ENCODE peak calls at places on chromosomes 4 and X, in five cellular contexts. A is suprapubic skin, M is A549, J is upper lobe of left lung, R is thyroid gland. X is an unnamed sample.

GRCh38 chrX:31227250-31227649 is 155.4 kb upstream of the FTHL17 start:
- DNase-seq in A (no peak), M (no peak), J (no peak), R (no peak), X (no peak)

GRCh38 chr4:99655315-99656081 is 2.1 kb downstream of the C4orf54 start:
- DNase-seq in A (no peak), M (no peak), J (no peak), R (peak; percentile 72), X (peak; percentile 30)

GRCh38 chr4:73847507-73848182 is 5.5 kb upstream of the PF4V1 start:
- DNase-seq in A (no peak), M (no peak), J (no peak), R (no peak), X (no peak)

GRCh38 chr4:103012085-103012484 is 7.4 kb downstream of the SLC9B1 start:
- DNase-seq in A (no peak), M (no peak), J (no peak), R (no peak), X (no peak)

GRCh38 chr4:124025423-124025822 is 628.8 kb downstream of the SPRY1 start:
- DNase-seq in A (no peak), M (no peak), J (no peak), R (peak; percentile 8), X (no peak)

GRCh38 chr4:165580379-165580905 is 201.6 kb downstream of the CPE start:
- DNase-seq in A (no peak), M (peak; percentile 69), J (no peak), R (no peak), X (no peak)

GRCh38 chrX:42803320-42803719 is 25.4 kb upstream of the PPP1R2C start:
- DNase-seq in A (no peak), M (no peak), J (no peak), R (no peak), X (no peak)

GRCh38 chrX:47169273-47169672 is 24.3 kb downstream of the RBM10 start:
- DNase-seq in A (peak; percentile 48), M (no peak), J (no peak), R (no peak), X (no peak)

GRCh38 chrX:26783512-26784225 is 567.7 kb downstream of the MAGEB5 start:
- DNase-seq in A (no peak), M (peak; percentile 40), J (no peak), R (peak; percentile 1), X (no peak)

GRCh38 chr4:128635939-128636551 is 173.5 kb upstream of the JADE1 start:
- DNase-seq in A (no peak), M (no peak), J (no peak), R (no peak), X (no peak)

GRCh38 chr4:38621004-38621684 is 42.9 kb upstream of the KLF3 start:
- DNase-seq in A (no peak), M (peak; percentile 87), J (no peak), R (no peak), X (peak; percentile 89)

GRCh38 chr4:128868758-128869157 is 59.3 kb downstream of the JADE1 start:
- DNase-seq in A (no peak), M (no peak), J (no peak), R (no peak), X (no peak)

GRCh38 chr4:103982454-103982853 is 262.7 kb upstream of the TACR3 start:
- DNase-seq in A (no peak), M (no peak), J (no peak), R (no peak), X (no peak)

GRCh38 chr4:56050584-56050983 is 101.8 kb downstream of the CEP135 start:
- DNase-seq in A (no peak), M (no peak), J (no peak), R (no peak), X (no peak)

GRCh38 chr4:123851521-123851920 is 454.9 kb downstream of the SPRY1 start:
- DNase-seq in A (no peak), M (no peak), J (no peak), R (no peak), X (no peak)

GRCh38 chr4:166366012-166366411 is 493.0 kb downstream of the TLL1 start:
- DNase-seq in A (no peak), M (no peak), J (no peak), R (no peak), X (no peak)

GRCh38 chr4:55118397-55118796 is 7.0 kb downstream of the KDR start:
- DNase-seq in A (no peak), M (no peak), J (no peak), R (no peak), X (no peak)

GRCh38 chr4:15778191-15778741 is at the start of gene CD38:
- DNase-seq in A (no peak), M (peak; percentile 29), J (no peak), R (no peak), X (no peak)

GRCh38 chr4:184384056-184384809 is 90.1 kb downstream of the IRF2 start:
- DNase-seq in A (no peak), M (peak; percentile 17), J (no peak), R (no peak), X (no peak)

GRCh38 chr4:182225257-182225852 is 17.8 kb upstream of the TENM3 start:
- DNase-seq in A (no peak), M (no peak), J (no peak), R (no peak), X (no peak)

GRCh38 chr4:41120297-41121217 is 93.8 kb downstream of the APBB2 start:
- DNase-seq in A (peak; percentile 70), M (no peak), J (no peak), R (peak; percentile 92), X (peak; percentile 63)

GRCh38 chrX:64204701-64205440 is 637 bp downstream of the AMER1 start:
- DNase-seq in A (no peak), M (no peak), J (peak; percentile 83), R (peak; percentile 70), X (peak; percentile 12)

GRCh38 chr4:55121246-55121645 is 4.1 kb downstream of the KDR start:
- DNase-seq in A (no peak), M (no peak), J (no peak), R (no peak), X (no peak)

GRCh38 chr4:78710536-78710935 is 65.6 kb upstream of the BMP2K start:
- DNase-seq in A (no peak), M (no peak), J (no peak), R (no peak), X (no peak)

GRCh38 chrX:99091459-99091858 is 1318.6 kb downstream of the PCDH19 start:
- DNase-seq in A (no peak), M (no peak), J (no peak), R (no peak), X (no peak)

GRCh38 chr4:40980318-40980883 is 230.6 kb downstream of the NSUN7 start:
- DNase-seq in A (no peak), M (no peak), J (no peak), R (no peak), X (no peak)

GRCh38 chr4:168472920-168473319 is 7.4 kb downstream of the DDX60L start:
- DNase-seq in A (no peak), M (no peak), J (no peak), R (no peak), X (no peak)

GRCh38 chr4:94995684-94996394 is 238.1 kb downstream of the BMPR1B start:
- DNase-seq in A (no peak), M (peak; percentile 27), J (no peak), R (peak; percentile 7), X (no peak)

GRCh38 chr4:6909113-6909969 is at the start of gene TBC1D14:
- DNase-seq in A (peak; percentile 95), M (peak; percentile 80), J (peak; percentile 97), R (peak; percentile 89), X (peak; percentile 97)
- TF ChIP-seq CTCF in A (no peak), M (no peak), J (no peak), R (no peak), X (no peak)

GRCh38 chrX:19515615-19516105 is 352 bp upstream of the MAP3K15 start:
- DNase-seq in A (no peak), M (peak; percentile 10), J (peak; percentile 39), R (no peak), X (no peak)
- H3K4me3 ChIP-seq in A (peak overlapping the region; percentile 37), M (peak overlapping the region; percentile 60), J (no peak overlapping the region), R (peak overlapping the region; percentile 12), X (no peak overlapping the region)

GRCh38 chrX:283115-283845 is 2.1 kb downstream of the PLCXD1 start:
- DNase-seq in A (peak; percentile 96), M (peak; percentile 96), J (peak; percentile 87), R (peak; percentile 92), X (peak; percentile 92)
- TF ChIP-seq POLR2A in A (no peak), M (peak; percentile 36), J (no peak), R (no peak), X (no peak)

GRCh38 chr4:86482851-86483490 is 111.1 kb upstream of the PTPN13 start:
- DNase-seq in A (no peak), M (no peak), J (no peak), R (no peak), X (no peak)
- TF ChIP-seq CTCF in A (no peak), M (no peak), J (no peak), R (no peak), X (no peak)

GRCh38 chrX:115970718-115971117 is 199.8 kb upstream of the AGTR2 start:
- DNase-seq in A (no peak), M (no peak), J (no peak), R (no peak), X (no peak)
- H3K4me3 ChIP-seq in A (no peak overlapping the region), M (no peak overlapping the region), J (no peak overlapping the region), R (no peak overlapping the region), X (no peak overlapping the region)